ENCODE peak calls at places on chromosomes 12 and 14, in ten cellular contexts. One of them, this sample, is unnamed.

GRCh38 chr12:13374783-13375182 is 178.3 kb downstream of the EMP1 start:
- DNase-seq in brain pericyte: no peak
- DNase-seq in A172: no peak
- DNase-seq in ACHN: no peak
- DNase-seq in activated CD4-positive, alpha-beta memory T cell treated with anti-CD3 and anti-CD28 coated beads, Interleukin-2, amount 10 ng/mL, durations not matched to agents 7 days and 5 days: no peak
- DNase-seq in caudate nucleus: no peak
- DNase-seq in PC-9: no peak
- DNase-seq in osteocyte: no peak
- DNase-seq in erythroblast: no peak
- DNase-seq in GM23338: no peak
- DNase-seq in this sample: no peak

GRCh38 chr12:25123126-25123525 is 71.8 kb downstream of the DNAI7 start:
- DNase-seq in osteocyte: no peak
- DNase-seq in PC-9: no peak
- DNase-seq in erythroblast: no peak
- DNase-seq in GM23338: no peak
- DNase-seq in A172: no peak
- DNase-seq in brain pericyte: no peak
- DNase-seq in caudate nucleus: no peak
- DNase-seq in activated CD4-positive, alpha-beta memory T cell treated with anti-CD3 and anti-CD28 coated beads, Interleukin-2, amount 10 ng/mL, durations not matched to agents 7 days and 5 days: no peak
- DNase-seq in ACHN: no peak
- DNase-seq in this sample: no peak

GRCh38 chr14:61212546-61212945 is 68.6 kb downstream of the TMEM30B start:
- DNase-seq in erythroblast: no peak
- DNase-seq in PC-9: no peak
- DNase-seq in activated CD4-positive, alpha-beta memory T cell treated with anti-CD3 and anti-CD28 coated beads, Interleukin-2, amount 10 ng/mL, durations not matched to agents 7 days and 5 days: no peak
- DNase-seq in ACHN: no peak
- DNase-seq in GM23338: no peak
- DNase-seq in brain pericyte: no peak
- DNase-seq in caudate nucleus: no peak
- DNase-seq in osteocyte: no peak
- DNase-seq in A172: no peak
- DNase-seq in this sample: no peak

GRCh38 chr14:53391631-53392030 is 238.5 kb upstream of the DDHD1 start:
- DNase-seq in erythroblast: no peak
- DNase-seq in activated CD4-positive, alpha-beta memory T cell treated with anti-CD3 and anti-CD28 coated beads, Interleukin-2, amount 10 ng/mL, durations not matched to agents 7 days and 5 days: no peak
- DNase-seq in caudate nucleus: no peak
- DNase-seq in brain pericyte: no peak
- DNase-seq in PC-9: no peak
- DNase-seq in osteocyte: no peak
- DNase-seq in A172: peak
- DNase-seq in ACHN: no peak
- DNase-seq in GM23338: no peak
- DNase-seq in this sample: no peak

GRCh38 chr14:20631821-20632389 is 9.6 kb downstream of the OR6S1 start:
- DNase-seq in brain pericyte: no peak
- DNase-seq in erythroblast: peak
- DNase-seq in GM23338: peak
- DNase-seq in activated CD4-positive, alpha-beta memory T cell treated with anti-CD3 and anti-CD28 coated beads, Interleukin-2, amount 10 ng/mL, durations not matched to agents 7 days and 5 days: no peak
- DNase-seq in PC-9: peak
- DNase-seq in A172: peak
- DNase-seq in ACHN: peak
- DNase-seq in caudate nucleus: no peak
- DNase-seq in osteocyte: no peak
- DNase-seq in this sample: peak

GRCh38 chr12:116818341-116818856 is 62.8 kb downstream of the HRK start:
- DNase-seq in erythroblast: peak
- DNase-seq in caudate nucleus: no peak
- DNase-seq in GM23338: no peak
- DNase-seq in osteocyte: no peak
- DNase-seq in A172: peak
- DNase-seq in activated CD4-positive, alpha-beta memory T cell treated with anti-CD3 and anti-CD28 coated beads, Interleukin-2, amount 10 ng/mL, durations not matched to agents 7 days and 5 days: no peak
- DNase-seq in brain pericyte: no peak
- DNase-seq in PC-9: no peak
- DNase-seq in ACHN: peak
- DNase-seq in this sample: no peak

GRCh38 chr12:70784042-70784668 is 136.4 kb downstream of the PTPRR start:
- DNase-seq in brain pericyte: no peak
- DNase-seq in PC-9: no peak
- DNase-seq in erythroblast: no peak
- DNase-seq in A172: no peak
- DNase-seq in activated CD4-positive, alpha-beta memory T cell treated with anti-CD3 and anti-CD28 coated beads, Interleukin-2, amount 10 ng/mL, durations not matched to agents 7 days and 5 days: no peak
- DNase-seq in GM23338: no peak
- DNase-seq in ACHN: no peak
- DNase-seq in caudate nucleus: no peak
- DNase-seq in osteocyte: peak
- DNase-seq in this sample: no peak

GRCh38 chr14:100362311-100362927 is 39.3 kb downstream of the SLC25A47 start:
- DNase-seq in ACHN: no peak
- DNase-seq in erythroblast: no peak
- DNase-seq in PC-9: no peak
- DNase-seq in caudate nucleus: no peak
- DNase-seq in activated CD4-positive, alpha-beta memory T cell treated with anti-CD3 and anti-CD28 coated beads, Interleukin-2, amount 10 ng/mL, durations not matched to agents 7 days and 5 days: no peak
- DNase-seq in osteocyte: no peak
- DNase-seq in GM23338: no peak
- DNase-seq in brain pericyte: no peak
- DNase-seq in A172: no peak
- DNase-seq in this sample: peak

GRCh38 chr12:124828264-124829007 is 35.2 kb downstream of the SCARB1 start:
- DNase-seq in osteocyte: no peak
- DNase-seq in A172: peak
- DNase-seq in PC-9: peak
- DNase-seq in ACHN: peak
- DNase-seq in caudate nucleus: no peak
- DNase-seq in brain pericyte: no peak
- DNase-seq in activated CD4-positive, alpha-beta memory T cell treated with anti-CD3 and anti-CD28 coated beads, Interleukin-2, amount 10 ng/mL, durations not matched to agents 7 days and 5 days: no peak
- DNase-seq in erythroblast: no peak
- DNase-seq in GM23338: no peak
- DNase-seq in this sample: peak

GRCh38 chr12:530308-530707 is 70.6 kb downstream of the B4GALNT3 start:
- DNase-seq in brain pericyte: no peak
- DNase-seq in caudate nucleus: no peak
- DNase-seq in activated CD4-positive, alpha-beta memory T cell treated with anti-CD3 and anti-CD28 coated beads, Interleukin-2, amount 10 ng/mL, durations not matched to agents 7 days and 5 days: no peak
- DNase-seq in ACHN: no peak
- DNase-seq in A172: peak
- DNase-seq in GM23338: no peak
- DNase-seq in osteocyte: no peak
- DNase-seq in PC-9: peak
- DNase-seq in erythroblast: no peak
- DNase-seq in this sample: peak

This sample was measured in NCI-H82.